ENCODE peak calls at places on chromosomes 4 and X, in eight cellular contexts. P is activated B cell treated with CpG ODN at 0.5 μM for 24 hours; A is gastrocnemius medialis; G is MCF 10A; U is upper lobe of right lung; M is CD8-positive, alpha-beta T cell; H is lower lobe of right lung; Z is lung. J is an unnamed sample.

GRCh38 chr4:48683784-48684666 is 96.1 kb downstream of the FRYL start:
- DNase-seq in A (no peak), U (no peak), Z (no peak), G (no peak), P (no peak), M (no peak), H (no peak), J (no peak)

GRCh38 chr4:86451560-86452322 is 91.9 kb upstream of the MAPK10 start:
- DNase-seq in A (no peak), H (no peak), P (no peak), G (peak), U (no peak), Z (no peak), M (no peak), J (no peak)

GRCh38 chr4:118811008-118811764 is 24.7 kb downstream of the SEC24D start:
- DNase-seq in M (no peak), A (no peak), H (no peak), Z (no peak), P (no peak), G (peak), U (no peak), J (no peak)

GRCh38 chr4:52143815-52144214 is 92.7 kb downstream of the SPATA18 start:
- DNase-seq in P (no peak), G (peak), U (no peak), Z (no peak), A (no peak), M (no peak), H (no peak), J (no peak)

GRCh38 chrX:83759872-83760271 is 101.1 kb upstream of the CYLC1 start:
- DNase-seq in Z (no peak), H (no peak), U (no peak), P (no peak), A (no peak), M (no peak), G (peak), J (no peak)

GRCh38 chrX:71081348-71082148 is 13.4 kb upstream of the SNX12 start:
- DNase-seq in G (peak), P (no peak), U (no peak), H (no peak), A (no peak), Z (no peak), M (no peak), J (no peak)

GRCh38 chr4:84939111-84939510 is 27.4 kb downstream of the WDFY3 start:
- DNase-seq in U (no peak), A (no peak), P (no peak), Z (no peak), G (no peak), H (no peak), M (no peak), J (no peak)

GRCh38 chr4:86918539-86919072 is 16.2 kb upstream of the AFF1 start:
- DNase-seq in H (no peak), U (no peak), A (peak), P (no peak), M (no peak), G (peak), Z (no peak), J (peak)

GRCh38 chr4:72467633-72468032 is 101.4 kb downstream of the ADAMTS3 start:
- DNase-seq in M (no peak), U (no peak), Z (no peak), A (no peak), G (no peak), H (no peak), P (no peak), J (no peak)

GRCh38 chr4:3520276-3520675 is 11.9 kb downstream of the LRPAP1 start:
- DNase-seq in P (no peak), A (no peak), U (no peak), H (peak), Z (no peak), G (no peak), M (no peak), J (peak)

GRCh38 chr4:3426465-3427133 is 15.2 kb upstream of the HGFAC start:
- DNase-seq in A (no peak), H (no peak), G (no peak), U (no peak), Z (no peak), M (no peak), P (no peak), J (no peak)

GRCh38 chr4:163536101-163536500 is 41.6 kb downstream of the TMA16 start:
- DNase-seq in H (no peak), U (no peak), A (no peak), M (no peak), P (no peak), Z (no peak), G (no peak), J (no peak)

GRCh38 chr4:33411182-33411581 is 2691.0 kb downstream of the PCDH7 start:
- DNase-seq in M (no peak), P (no peak), H (no peak), Z (no peak), G (no peak), A (no peak), U (no peak), J (no peak)

GRCh38 chr4:15654556-15655222 is 468 bp downstream of the FBXL5 start:
- DNase-seq in M (peak), P (no peak), H (peak), Z (peak), A (peak), U (peak), G (peak), J (peak)

GRCh38 chr4:173852775-173853174 is 322.7 kb upstream of the HAND2 start:
- DNase-seq in M (no peak), H (no peak), P (no peak), A (no peak), U (no peak), Z (no peak), G (no peak), J (no peak)

GRCh38 chr4:165814256-165815010 is 58.6 kb upstream of the TLL1 start:
- DNase-seq in H (no peak), G (peak), Z (no peak), U (no peak), M (no peak), A (no peak), P (no peak), J (no peak)

GRCh38 chr4:30744957-30745640 is 24.9 kb downstream of the PCDH7 start:
- DNase-seq in A (no peak), P (no peak), Z (no peak), U (no peak), M (no peak), H (no peak), G (no peak), J (no peak)

GRCh38 chrX:72634321-72634720 is 61.7 kb upstream of the HDAC8 start:
- DNase-seq in U (no peak), G (no peak), Z (no peak), A (no peak), H (no peak), P (no peak), M (no peak), J (no peak)

DNA sequence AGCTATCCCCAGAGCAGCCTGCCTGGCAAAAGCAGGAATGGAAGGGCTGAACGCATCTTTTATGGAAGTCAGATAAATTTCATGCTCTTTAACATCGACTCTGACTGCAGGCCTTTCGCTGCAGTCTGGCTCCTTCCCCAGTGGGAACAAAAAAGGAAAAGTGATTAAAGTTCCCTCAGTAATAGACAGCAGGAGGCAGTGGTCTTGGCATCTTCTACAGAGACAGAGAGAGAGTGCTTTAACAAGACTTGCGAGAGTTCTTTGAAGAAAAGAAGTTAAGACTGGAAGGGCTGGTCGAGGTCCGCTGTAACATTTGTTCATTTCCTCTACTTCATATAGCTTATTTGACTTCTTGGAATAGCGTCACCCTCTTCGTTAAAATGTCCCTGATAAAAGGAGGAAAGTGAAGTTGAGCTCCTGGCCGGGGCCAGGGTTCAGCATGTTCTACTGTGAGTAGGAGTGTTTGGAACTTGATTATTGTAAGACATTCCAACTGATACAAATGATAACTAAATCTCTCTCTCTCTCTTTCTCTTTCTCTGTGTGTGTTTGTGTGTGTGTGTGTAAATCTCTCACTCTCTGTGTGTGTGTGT is 179.8 kb downstream of the SLIT2 start:
- DNase-seq in U (no peak), G (no peak), M (no peak), P (no peak), A (no peak), H (no peak), Z (no peak), J (no peak)
- TF ChIP-seq CTCF in U (no peak), G (no peak), M (no peak), P (no peak), A (no peak), H (no peak), Z (no peak), J (no peak)

DNA sequence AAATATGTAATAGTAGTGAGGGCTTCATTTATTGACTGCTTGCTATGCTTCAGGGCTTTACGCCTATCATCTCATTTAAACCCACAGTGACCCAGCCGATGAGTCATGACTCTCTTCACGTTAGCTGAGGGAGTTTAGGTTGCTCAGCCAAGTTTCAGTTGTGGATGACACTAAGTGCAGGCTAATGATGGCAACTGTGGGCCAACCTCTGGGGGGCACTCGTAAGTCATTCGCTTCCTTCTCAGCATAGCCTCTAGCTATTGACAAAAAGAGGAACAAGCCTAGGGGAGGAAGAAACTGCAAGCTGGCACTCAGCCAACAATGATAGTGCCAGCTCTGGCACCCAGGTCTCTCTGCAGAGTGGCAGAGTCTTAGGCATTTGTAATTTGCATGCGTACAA is 325.0 kb downstream of the ARHGAP10 start:
- DNase-seq in U (peak), A (peak), Z (peak), H (peak), G (peak), P (peak), M (peak), J (peak)
- TF ChIP-seq CTCF in U (peak), A (no peak), Z (peak), H (peak), G (no peak), P (no peak), M (no peak), J (peak)

GRCh38 chrX:6890862-6891261 is 256.6 kb upstream of the STS start:
- DNase-seq in G (no peak), U (no peak), A (no peak), H (no peak), M (no peak), Z (no peak), P (no peak), J (no peak)
- TF ChIP-seq CTCF in G (no peak), U (no peak), A (no peak), H (no peak), M (no peak), Z (no peak), P (no peak), J (no peak)

DNA sequence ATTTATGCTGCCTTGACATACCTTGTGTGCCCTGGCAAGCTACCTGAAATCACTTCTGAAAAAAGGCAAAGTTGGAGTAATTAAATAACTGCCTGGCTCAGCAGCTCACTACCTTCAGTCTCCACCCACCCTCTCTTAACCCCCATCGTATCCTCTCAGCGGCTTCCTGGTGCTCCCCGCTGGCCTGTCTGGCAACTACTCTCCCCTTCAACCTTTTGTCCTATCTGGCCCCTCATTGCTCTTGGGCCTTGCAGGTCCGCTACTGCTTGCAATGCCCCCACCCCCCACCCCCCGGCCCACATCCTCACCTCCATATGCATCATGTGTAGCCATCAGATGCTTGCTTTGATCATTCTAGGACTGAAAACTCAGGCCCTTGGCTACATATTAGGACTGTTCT is 34.5 kb downstream of the PRPS1 start:
- DNase-seq in U (no peak), Z (no peak), H (no peak), M (no peak), G (no peak), P (no peak), A (no peak), J (no peak)
- TF ChIP-seq CTCF in U (no peak), Z (no peak), H (no peak), M (no peak), G (no peak), P (no peak), A (no peak), J (no peak)

GRCh38 chr4:127782275-127783025 is at the start of gene HSPA4L:
- DNase-seq in Z (no peak), A (peak), P (peak), H (peak), G (peak), M (peak), U (peak), J (peak)
- TF ChIP-seq CTCF in Z (no peak), A (peak), P (no peak), H (peak), G (peak), M (no peak), U (peak), J (no peak)

DNA sequence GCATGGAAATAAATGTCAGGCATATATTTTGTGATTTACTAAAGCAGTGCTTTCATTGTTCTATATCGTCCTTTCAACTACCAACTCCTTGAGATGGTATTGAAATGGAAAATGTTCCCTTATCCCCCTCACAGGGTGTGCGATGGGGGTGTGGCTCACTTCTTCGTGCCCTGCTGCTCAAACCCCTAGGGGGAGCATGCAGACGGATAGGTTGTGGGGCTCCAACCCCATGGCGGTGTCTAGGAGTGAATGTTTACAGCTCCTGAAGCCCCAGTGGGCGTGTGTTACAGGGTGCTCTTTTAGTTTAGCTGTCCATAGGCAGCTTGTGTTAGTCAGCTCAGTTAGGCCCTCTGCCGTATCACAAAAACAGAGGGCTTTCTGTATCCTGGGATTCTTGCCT is 287.7 kb upstream of the EMCN start:
- DNase-seq in G (no peak), H (no peak), A (no peak), M (no peak), P (no peak), Z (no peak), U (no peak), J (no peak)
- TF ChIP-seq CTCF in G (no peak), H (no peak), A (no peak), M (no peak), P (no peak), Z (no peak), U (no peak), J (no peak)

GRCh38 chr4:55186123-55186522 is 60.7 kb upstream of the KDR start:
- DNase-seq in P (no peak), G (no peak), M (no peak), A (no peak), Z (no peak), H (no peak), U (no peak), J (no peak)
- TF ChIP-seq CTCF in P (no peak), G (no peak), M (no peak), A (no peak), Z (no peak), H (no peak), U (no peak), J (no peak)

GRCh38 chrX:45557390-45557789 is 356.7 kb upstream of the DIPK2B start:
- DNase-seq in Z (no peak), P (no peak), A (no peak), G (peak), H (no peak), M (no peak), U (no peak), J (no peak)
- TF ChIP-seq CTCF in Z (no peak), P (no peak), A (no peak), G (peak), H (no peak), M (no peak), U (no peak), J (no peak)

DNA sequence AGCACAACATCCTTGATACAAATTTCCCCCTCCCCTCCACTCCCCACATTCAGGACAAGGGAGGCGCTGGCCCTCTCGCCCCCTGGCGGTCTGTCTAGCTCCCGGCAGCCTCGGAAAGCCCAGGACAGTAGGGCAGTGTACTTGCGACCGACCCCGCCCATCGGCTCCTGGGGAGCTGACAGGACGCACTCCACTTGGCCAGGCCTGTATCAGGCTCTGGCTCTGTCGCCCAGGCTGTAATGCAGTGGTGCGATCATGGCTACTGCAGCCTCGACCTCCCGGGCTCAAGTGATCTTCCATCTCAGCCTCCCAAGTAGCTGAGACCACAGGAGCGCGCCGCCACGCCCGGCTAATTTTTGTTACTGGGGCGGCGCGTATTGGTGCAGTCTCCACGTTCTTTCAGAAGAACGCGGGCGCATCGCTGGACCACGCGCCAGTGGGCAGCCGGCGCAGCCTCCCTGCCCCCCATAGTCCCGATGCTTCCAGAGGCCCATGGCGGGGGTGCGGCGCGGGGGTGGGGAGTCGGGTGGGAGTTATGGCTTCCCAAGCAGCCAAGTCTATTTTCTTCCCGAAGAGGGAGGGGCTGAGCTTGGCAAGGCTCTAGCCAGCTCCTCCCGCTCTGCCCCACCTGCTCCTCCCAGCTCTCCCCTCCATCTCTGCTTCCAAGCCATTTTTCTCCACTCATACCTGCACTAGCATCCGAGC is 7.8 kb upstream of the AKAP14 start:
- DNase-seq in P (peak), U (peak), A (peak), G (peak), Z (peak), H (peak), M (peak), J (peak)
- TF ChIP-seq CTCF in P (no peak), U (peak), A (no peak), G (peak), Z (peak), H (peak), M (peak), J (peak)

GRCh38 chrX:79408623-79409322 is 41.6 kb upstream of the ITM2A start:
- DNase-seq in H (no peak), G (no peak), P (no peak), A (no peak), U (no peak), M (no peak), Z (no peak), J (no peak)

GRCh38 chrX:79415056-79415455 is 47.9 kb upstream of the ITM2A start:
- DNase-seq in P (no peak), U (no peak), Z (no peak), M (no peak), G (no peak), H (no peak), A (no peak), J (no peak)

GRCh38 chrX:79409657-79410056 is 42.5 kb upstream of the ITM2A start:
- DNase-seq in G (no peak), M (no peak), Z (no peak), P (no peak), H (no peak), A (no peak), U (no peak), J (no peak)

GRCh38 chrX:79413963-79414362 is 46.8 kb upstream of the ITM2A start:
- DNase-seq in U (no peak), P (no peak), H (no peak), M (no peak), G (no peak), A (no peak), Z (no peak), J (no peak)

DNA sequence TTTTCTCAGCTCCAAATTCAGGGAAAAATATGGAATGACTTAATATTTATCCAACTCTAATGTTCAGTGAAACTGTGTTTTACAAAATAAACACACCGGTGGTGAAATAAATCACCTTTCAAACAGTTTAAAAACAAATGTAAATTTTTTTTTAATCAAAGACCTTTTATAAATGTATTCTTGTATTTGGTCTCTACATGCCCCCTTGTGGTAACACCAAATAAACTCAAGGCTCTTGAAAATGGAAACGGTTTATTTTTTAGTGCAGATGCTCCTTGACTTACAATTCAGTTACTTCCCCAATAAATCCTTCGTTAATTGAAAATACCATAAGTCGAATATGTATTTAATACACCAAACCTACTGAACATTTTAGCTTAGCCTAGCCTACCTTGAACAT is 45.9 kb upstream of the ITM2A start:
- DNase-seq in P (no peak), H (no peak), G (peak), M (no peak), A (no peak), Z (no peak), U (no peak), J (no peak)
- TF ChIP-seq CTCF in P (no peak), H (peak), G (peak), M (peak), A (no peak), Z (no peak), U (peak), J (no peak)